ENCODE peak calls at places on chromosomes 5 and 9, in six cellular contexts. J, R, H, V, Z and Y are unnamed samples.

GRCh38 chr5:107026098-107026497 is 644.6 kb downstream of the EFNA5 start:
- DNase-seq in J (no peak), R (no peak), H (no peak), V (no peak), Z (no peak), Y (no peak)

GRCh38 chr5:39713224-39713911 is 288.6 kb upstream of the DAB2 start:
- DNase-seq in J (peak; percentile 2), R (no peak), H (no peak), V (no peak), Z (no peak), Y (no peak)

GRCh38 chr9:131393622-131394463 is at the start of gene PRRC2B:
- DNase-seq in J (peak; percentile 62), R (peak; percentile 98), H (peak; percentile 91), V (peak; percentile 91), Z (peak; percentile 84), Y (peak; percentile 80)

GRCh38 chr9:112548836-112549235 is 62.2 kb downstream of the KIAA1958 start:
- DNase-seq in J (peak; percentile 57), R (no peak), H (no peak), V (no peak), Z (no peak), Y (no peak)

GRCh38 chr9:92820964-92821363 is 56.3 kb upstream of the BICD2 start:
- DNase-seq in J (no peak), R (no peak), H (no peak), V (no peak), Z (no peak), Y (no peak)

GRCh38 chr5:177472460-177473441 is 683 bp downstream of the DBN1 start:
- DNase-seq in J (no peak), R (peak; percentile 57), H (peak; percentile 50), V (peak; percentile 36), Z (no peak), Y (no peak)

GRCh38 chr5:146813346-146813745 is 65.2 kb downstream of the PPP2R2B start:
- DNase-seq in J (no peak), R (no peak), H (no peak), V (no peak), Z (no peak), Y (no peak)

GRCh38 chr5:151742870-151743294 is 15.5 kb downstream of the ATOX1 start:
- DNase-seq in J (peak; percentile 74), R (peak; percentile 52), H (peak; percentile 43), V (no peak), Z (no peak), Y (no peak)

GRCh38 chr9:120918931-120919638 is 7.5 kb downstream of the TRAF1 start:
- DNase-seq in J (no peak), R (no peak), H (no peak), V (no peak), Z (no peak), Y (no peak)

GRCh38 chr5:99646011-99646647 is 717.3 kb upstream of the CHD1 start:
- DNase-seq in J (no peak), R (no peak), H (no peak), V (no peak), Z (no peak), Y (no peak)

GRCh38 chr5:157730900-157731271 is 334 bp upstream of the THG1L start:
- DNase-seq in J (no peak), R (no peak), H (no peak), V (no peak), Z (no peak), Y (no peak)

GRCh38 chr9:125634040-125634717 is 72.8 kb downstream of the MAPKAP1 start:
- DNase-seq in J (peak; percentile 40), R (no peak), H (no peak), V (no peak), Z (no peak), Y (no peak)

GRCh38 chr5:68419637-68420452 is 204.3 kb downstream of the PIK3R1 start:
- DNase-seq in J (no peak), R (peak; percentile 79), H (no peak), V (no peak), Z (no peak), Y (no peak)

GRCh38 chr9:111979561-111979960 is 82.9 kb downstream of the UGCG start:
- DNase-seq in J (no peak), R (peak; percentile 62), H (no peak), V (no peak), Z (no peak), Y (no peak)

GRCh38 chr5:179885491-179886090 is 22.1 kb downstream of the TBC1D9B start:
- DNase-seq in J (no peak), R (no peak), H (no peak), V (no peak), Z (no peak), Y (no peak)

GRCh38 chr9:20906326-20906725 is 125.1 kb downstream of the HACD4 start:
- DNase-seq in J (no peak), R (no peak), H (no peak), V (no peak), Z (no peak), Y (no peak)

GRCh38 chr9:112198646-112199045 is 23.5 kb upstream of the SUSD1 start:
- DNase-seq in J (no peak), R (no peak), H (no peak), V (no peak), Z (no peak), Y (no peak)

DNA sequence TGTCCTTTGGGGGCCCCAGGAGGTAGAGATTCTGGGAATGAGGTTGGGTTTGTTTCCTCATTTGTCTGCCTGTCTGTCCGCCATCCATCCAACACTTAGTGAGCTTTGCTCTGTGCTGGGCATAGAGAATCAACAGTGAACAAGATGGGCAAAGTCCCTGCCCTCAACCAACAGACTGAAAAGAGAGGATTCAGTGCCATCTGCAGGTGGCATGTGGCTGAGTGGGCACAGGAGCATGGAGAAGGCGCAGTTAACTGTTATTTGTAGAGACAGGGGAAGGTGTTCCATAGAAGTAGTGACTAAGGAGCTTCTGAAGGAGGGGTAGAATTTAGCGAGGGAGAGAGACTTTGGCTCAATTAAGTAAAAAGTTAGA is 23.1 kb downstream of the POLR1E start:
- DNase-seq in J (no peak), R (no peak), H (no peak), V (no peak), Z (no peak), Y (no peak)
- TF ChIP-seq CTCF in J (no peak), R (no peak), H (no peak), V (no peak), Z (no peak), Y (no peak)

GRCh38 chr5:168587987-168588386 is 8.8 kb upstream of the PANK3 start:
- DNase-seq in J (no peak), R (no peak), H (no peak), V (no peak), Z (no peak), Y (no peak)

GRCh38 chr5:168591302-168592013 is 12.3 kb upstream of the PANK3 start:
- DNase-seq in J (no peak), R (no peak), H (no peak), V (no peak), Z (no peak), Y (no peak)

GRCh38 chr5:168596927-168597326 is 17.8 kb upstream of the PANK3 start:
- DNase-seq in J (no peak), R (no peak), H (no peak), V (no peak), Z (no peak), Y (no peak)

GRCh38 chr5:168590666-168591065 is 11.5 kb upstream of the PANK3 start:
- DNase-seq in J (no peak), R (no peak), H (no peak), V (no peak), Z (no peak), Y (no peak)

DNA sequence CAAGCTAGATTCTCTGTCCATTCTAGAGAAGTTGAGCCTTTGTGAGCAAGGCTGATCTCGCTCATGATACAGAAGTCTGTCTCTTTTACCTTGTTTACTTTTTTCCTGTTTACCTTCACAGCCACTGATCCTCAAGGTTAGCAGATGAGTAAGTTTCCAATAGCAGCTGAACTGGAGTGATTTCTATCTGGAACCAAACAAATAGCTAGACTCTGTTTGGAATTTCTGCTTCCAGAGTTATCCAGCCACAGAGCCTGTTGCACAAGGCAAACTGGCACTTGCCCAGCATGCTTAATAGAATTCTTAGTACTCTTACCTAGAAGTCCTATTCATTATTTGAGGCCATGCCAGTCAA is 12.8 kb upstream of the PANK3 start:
- DNase-seq in J (peak; percentile 35), R (no peak), H (no peak), V (no peak), Z (peak; percentile 72), Y (no peak)
- TF ChIP-seq CTCF in J (no peak), R (no peak), H (no peak), V (no peak), Z (no peak), Y (no peak)

GRCh38 chr5:55324815-55325418 is 17.1 kb downstream of the MTREX start:
- DNase-seq in J (peak; percentile 58), R (no peak), H (no peak), V (no peak), Z (no peak), Y (no peak)
- TF ChIP-seq CTCF in J (peak; percentile 69), R (peak; percentile 27), H (peak; percentile 70), V (no peak), Z (peak; percentile 8), Y (peak; percentile 58)

GRCh38 chr5:103464801-103465484 is 97.6 kb downstream of the NUDT12 start:
- DNase-seq in J (no peak), R (no peak), H (no peak), V (no peak), Z (no peak), Y (no peak)
- TF ChIP-seq CTCF in J (peak; percentile 17), R (no peak), H (peak; percentile 49), V (no peak), Z (no peak), Y (no peak)

DNA sequence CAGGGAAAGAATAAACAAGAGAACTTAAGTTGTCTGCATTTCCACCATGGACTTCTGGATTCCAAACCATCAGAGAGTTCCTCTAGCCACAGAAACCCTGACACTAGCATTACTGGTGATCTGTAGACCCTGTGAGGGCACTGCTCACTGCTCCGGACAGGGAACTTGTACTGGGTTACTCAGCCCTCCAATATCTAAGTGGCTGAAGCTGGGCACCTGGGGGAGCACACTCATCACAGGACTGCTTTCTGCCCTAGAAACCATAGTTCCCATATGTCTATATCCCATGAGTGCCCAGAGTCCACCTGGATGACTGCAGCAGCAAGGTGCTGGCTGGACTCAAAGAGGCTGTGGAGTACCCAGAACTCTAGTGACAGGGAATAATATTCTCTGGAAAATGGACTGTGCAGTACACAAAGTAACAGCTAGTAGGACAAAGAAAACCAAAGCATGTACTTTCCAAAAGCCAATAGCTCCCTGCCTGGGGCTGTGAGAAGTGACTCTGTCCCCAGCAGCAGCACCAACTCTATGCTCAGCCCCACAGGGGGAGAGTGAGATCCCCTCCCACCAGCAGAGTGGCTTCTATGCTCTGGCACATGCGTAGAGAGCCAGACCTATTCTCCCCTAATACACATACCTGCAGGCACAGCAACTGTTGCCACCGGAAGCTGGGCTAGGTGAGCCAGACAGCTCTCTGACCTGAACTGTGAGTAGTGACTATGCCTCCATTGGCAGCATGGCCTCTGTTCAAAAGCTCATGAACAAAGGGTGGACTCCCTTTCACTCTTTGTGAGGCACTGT is 472.9 kb upstream of the FTMT start:
- DNase-seq in J (no peak), R (no peak), H (no peak), V (no peak), Z (no peak), Y (no peak)
- TF ChIP-seq CTCF in J (no peak), R (no peak), H (no peak), V (no peak), Z (no peak), Y (no peak)